ENCODE peak calls at places on chromosomes 5 and 9, in five cellular contexts. C is AG09319, H is posterior cingulate gyrus, D is right atrium auricular region, S is Right ventricle myocardium superior. F is an unnamed sample.
A peak's percentile ranks its signal among the peaks of the same experiment; 100 is the strongest.

GRCh38 chr5:150640311-150641005 is at the start of gene SYNPO:
- DNase-seq in C (peak; percentile 78), H (peak; percentile 91), D (peak; percentile 89), S (peak; percentile 82), F (no peak)

GRCh38 chr9:124320062-124320973 is 62.6 kb downstream of the NEK6 start:
- DNase-seq in C (peak; percentile 23), H (no peak), D (peak; percentile 81), S (peak; percentile 77), F (peak; percentile 51)

GRCh38 chr9:33051149-33051548 is 25.3 kb downstream of the SMU1 start:
- DNase-seq in C (no peak), H (no peak), D (no peak), S (no peak), F (no peak)

GRCh38 chr5:172437445-172438303 is 16.7 kb downstream of the SH3PXD2B start:
- DNase-seq in C (no peak), H (no peak), D (peak; percentile 91), S (peak; percentile 80), F (no peak)

GRCh38 chr5:6722015-6722414 is 8.8 kb downstream of the TENT4A start:
- DNase-seq in C (no peak), H (peak; percentile 60), D (no peak), S (no peak), F (no peak)

GRCh38 chr9:135447126-135447525 is 32.5 kb upstream of the PPP1R26 start:
- DNase-seq in C (no peak), H (no peak), D (no peak), S (no peak), F (no peak)

GRCh38 chr9:24044576-24044975 is 218.5 kb upstream of the ELAVL2 start:
- DNase-seq in C (no peak), H (no peak), D (no peak), S (no peak), F (no peak)

GRCh38 chr9:28758346-28758745 is 1185.1 kb upstream of the C9orf72 start:
- DNase-seq in C (no peak), H (no peak), D (no peak), S (no peak), F (no peak)

GRCh38 chr9:99154356-99154755 is 49.4 kb downstream of the TGFBR1 start:
- DNase-seq in C (no peak), H (no peak), D (no peak), S (no peak), F (no peak)

GRCh38 chr5:109483395-109483974 is 73.7 kb upstream of the PJA2 start:
- DNase-seq in C (no peak), H (no peak), D (no peak), S (no peak), F (no peak)

GRCh38 chr9:99352786-99353185 is 130.7 kb downstream of the SEC61B start:
- DNase-seq in C (peak; percentile 79), H (no peak), D (no peak), S (no peak), F (no peak)

GRCh38 chr5:10836991-10837390 is 76.0 kb upstream of the DAP start:
- DNase-seq in C (no peak), H (no peak), D (no peak), S (no peak), F (no peak)

GRCh38 chr9:136762915-136763648 is 1.2 kb downstream of the LCN15 start:
- DNase-seq in C (no peak), H (peak; percentile 64), D (no peak), S (no peak), F (peak; percentile 59)

GRCh38 chr5:98527846-98528245 is 245.6 kb upstream of the RGMB start:
- DNase-seq in C (no peak), H (no peak), D (no peak), S (no peak), F (no peak)

GRCh38 chr9:135906291-135907005 is 898 bp downstream of the CAMSAP1 start:
- DNase-seq in C (no peak), H (no peak), D (no peak), S (no peak), F (peak; percentile 38)

GRCh38 chr9:135823036-135823435 is 84.3 kb downstream of the CAMSAP1 start:
- DNase-seq in C (no peak), H (no peak), D (no peak), S (no peak), F (no peak)

GRCh38 chr5:1881273-1881586 is 1.5 kb downstream of the IRX4 start:
- DNase-seq in C (no peak), H (peak; percentile 10), D (no peak), S (peak; percentile 9), F (no peak)

GRCh38 chr9:98899399-98900056 is 44.2 kb upstream of the COL15A1 start:
- DNase-seq in C (peak; percentile 78), H (no peak), D (no peak), S (no peak), F (no peak)

GRCh38 chr9:91177661-91178280 is 183.9 kb downstream of the AUH start:
- DNase-seq in C (no peak), H (no peak), D (peak; percentile 43), S (no peak), F (peak; percentile 49)

GRCh38 chr5:96702503-96703383 is 40.6 kb downstream of the CAST start:
- DNase-seq in C (peak; percentile 86), H (peak; percentile 99), D (peak; percentile 98), S (peak; percentile 97), F (peak; percentile 94)

GRCh38 chr5:57692582-57693487 is 210.2 kb upstream of the ACTBL2 start:
- DNase-seq in C (peak; percentile 61), H (peak; percentile 90), D (peak; percentile 90), S (peak; percentile 73), F (no peak)

GRCh38 chr9:16637938-16638337 is 232.5 kb downstream of the BNC2 start:
- DNase-seq in C (no peak), H (no peak), D (no peak), S (no peak), F (no peak)

GRCh38 chr9:90855208-90856000 is 53.8 kb downstream of the SYK start:
- DNase-seq in C (no peak), H (no peak), D (no peak), S (no peak), F (no peak)

GRCh38 chr5:111762895-111763294 is 5.9 kb upstream of the NREP start:
- DNase-seq in C (no peak), H (no peak), D (no peak), S (no peak), F (no peak)

GRCh38 chr5:141525659-141526058 is 36.8 kb downstream of the PCDHGC5 start:
- DNase-seq in C (no peak), H (no peak), D (no peak), S (no peak), F (no peak)

GRCh38 chr9:124011460-124012301 is at the start of gene LHX2:
- DNase-seq in C (peak; percentile 11), H (peak; percentile 96), D (no peak), S (peak; percentile 86), F (peak; percentile 39)

GRCh38 chr9:105887679-105888078 is 193.3 kb downstream of the TMEM38B start:
- DNase-seq in C (no peak), H (no peak), D (no peak), S (no peak), F (no peak)

GRCh38 chr5:180339583-180340183 is 13.5 kb downstream of the GFPT2 start:
- DNase-seq in C (no peak), H (peak; percentile 33), D (no peak), S (peak; percentile 22), F (no peak)

GRCh38 chr9:126440938-126441337 is 114.3 kb downstream of the MVB12B start:
- DNase-seq in C (peak; percentile 22), H (peak; percentile 85), D (no peak), S (no peak), F (no peak)

F was measured in left colon.